ENCODE peak calls at places on chromosome 22, in seven cellular contexts. E, Z, Q, Y, W, O and M are unnamed samples. For H3K4me1 and H3K9me3, the result is how much of the 10 kb centered on the place peaks cover.

GRCh38 chr22:24435861-24436351 is 8.5 kb downstream of the ADORA2A start:
- DNase-seq in E (no peak), Z (peak), Q (no peak), Y (no peak), W (no peak), O (no peak), M (peak)

GRCh38 chr22:43088979-43089717 is at the start of gene TTLL1:
- DNase-seq in E (peak), Z (peak), Q (peak), Y (peak), W (peak), O (peak), M (peak)

GRCh38 chr22:45551310-45552016 is 48.8 kb downstream of the FBLN1 start:
- DNase-seq in E (no peak), Z (no peak), Q (no peak), Y (no peak), W (no peak), O (peak), M (no peak)

GRCh38 chr22:43526117-43526655 is 114.4 kb downstream of the MPPED1 start:
- DNase-seq in E (no peak), Z (no peak), Q (no peak), Y (no peak), W (no peak), O (no peak), M (no peak)

GRCh38 chr22:41831383-41831782 is 1.5 kb upstream of the SREBF2 start:
- DNase-seq in E (no peak), Z (no peak), Q (no peak), Y (no peak), W (no peak), O (no peak), M (no peak)

GRCh38 chr22:25777870-25778269 is 35.9 kb downstream of the MYO18B start:
- DNase-seq in E (no peak), Z (peak), Q (peak), Y (no peak), W (peak), O (no peak), M (peak)

GRCh38 chr22:43203471-43203981 is 16.6 kb upstream of the TTLL12 start:
- DNase-seq in E (no peak), Z (no peak), Q (no peak), Y (no peak), W (no peak), O (peak), M (no peak)

GRCh38 chr22:30043181-30043580 is 37.1 kb upstream of the HORMAD2 start:
- DNase-seq in E (no peak), Z (no peak), Q (no peak), Y (no peak), W (no peak), O (no peak), M (no peak)

GRCh38 chr22:44171486-44172076 is 9.1 kb upstream of the PARVG start:
- DNase-seq in E (no peak), Z (no peak), Q (no peak), Y (no peak), W (no peak), O (no peak), M (no peak)

GRCh38 chr22:34236527-34236926 is 316.3 kb upstream of the LARGE1 start:
- DNase-seq in E (no peak), Z (no peak), Q (no peak), Y (no peak), W (no peak), O (no peak), M (no peak)

GRCh38 chr22:29339381-29340235 is 24.1 kb upstream of the RASL10A start:
- DNase-seq in E (no peak), Z (no peak), Q (no peak), Y (no peak), W (no peak), O (no peak), M (no peak)

GRCh38 chr22:45336971-45337431 is 27.3 kb downstream of the FAM118A start:
- DNase-seq in E (peak), Z (no peak), Q (no peak), Y (peak), W (no peak), O (peak), M (peak)

GRCh38 chr22:43066134-43066533 is 23.1 kb downstream of the TTLL1 start:
- DNase-seq in E (no peak), Z (no peak), Q (no peak), Y (no peak), W (no peak), O (no peak), M (no peak)

GRCh38 chr22:30860176-30861105 is 108.1 kb downstream of the MORC2 start:
- DNase-seq in E (peak), Z (peak), Q (no peak), Y (no peak), W (no peak), O (no peak), M (no peak)

GRCh38 chr22:37763012-37763411 is 44.7 kb upstream of the GCAT start:
- DNase-seq in E (no peak), Z (no peak), Q (no peak), Y (no peak), W (no peak), O (no peak), M (no peak)

GRCh38 chr22:29150701-29151100 is 55.0 kb upstream of the EMID1 start:
- DNase-seq in E (peak), Z (no peak), Q (no peak), Y (no peak), W (no peak), O (no peak), M (no peak)

GRCh38 chr22:26401726-26402125 is 27.3 kb upstream of the ASPHD2 start:
- DNase-seq in E (no peak), Z (no peak), Q (no peak), Y (no peak), W (no peak), O (no peak), M (no peak)

GRCh38 chr22:20811171-20811570 is 37.3 kb downstream of the SERPIND1 start:
- DNase-seq in E (no peak), Z (no peak), Q (no peak), Y (no peak), W (no peak), O (no peak), M (no peak)

GRCh38 chr22:44389926-44390925 is 77.5 kb upstream of the SHISAL1 start:
- DNase-seq in E (no peak), Z (peak), Q (no peak), Y (no peak), W (no peak), O (peak), M (no peak)

GRCh38 chr22:41957941-41958556 is 6.1 kb downstream of the SMIM45 start:
- DNase-seq in E (no peak), Z (no peak), Q (no peak), Y (no peak), W (no peak), O (no peak), M (no peak)

GRCh38 chr22:35065796-35066218 is at the start of gene ISX:
- DNase-seq in E (no peak), Z (no peak), Q (no peak), Y (peak), W (no peak), O (no peak), M (no peak)

GRCh38 chr22:25114369-25115362 is 85.0 kb upstream of the CRYBB3 start:
- DNase-seq in E (no peak), Z (no peak), Q (peak), Y (no peak), W (no peak), O (no peak), M (no peak)

GRCh38 chr22:30408388-30409101 is 11.7 kb downstream of the SEC14L2 start:
- DNase-seq in E (no peak), Z (no peak), Q (no peak), Y (no peak), W (no peak), O (no peak), M (no peak)

GRCh38 chr22:25602924-25603323 is 38.4 kb downstream of the GRK3 start:
- DNase-seq in E (no peak), Z (no peak), Q (no peak), Y (no peak), W (no peak), O (no peak), M (no peak)

GRCh38 chr22:42719656-42720262 is 911 bp downstream of the A4GALT start:
- DNase-seq in E (no peak), Z (no peak), Q (no peak), Y (no peak), W (no peak), O (no peak), M (no peak)

GRCh38 chr22:27270818-27271510 is 530.6 kb downstream of the MN1 start:
- DNase-seq in E (no peak), Z (no peak), Q (no peak), Y (no peak), W (no peak), O (peak), M (no peak)

GRCh38 chr22:41812805-41813545 is 12.5 kb downstream of the CCDC134 start:
- DNase-seq in E (no peak), Z (no peak), Q (no peak), Y (no peak), W (no peak), O (no peak), M (no peak)

GRCh38 chr22:44389181-44389580 is 76.4 kb upstream of the SHISAL1 start:
- DNase-seq in E (no peak), Z (no peak), Q (no peak), Y (no peak), W (no peak), O (peak), M (no peak)

GRCh38 chr22:27629908-27630733 is 171.4 kb downstream of the MN1 start:
- DNase-seq in E (no peak), Z (no peak), Q (no peak), Y (no peak), W (no peak), O (no peak), M (no peak)

GRCh38 chr22:50215297-50216049 is 14.7 kb downstream of the SELENOO start:
- DNase-seq in E (no peak), Z (no peak), Q (no peak), Y (no peak), W (no peak), O (peak), M (no peak)

GRCh38 chr22:36562261-36562835 is 33.4 kb upstream of the EIF3D start:
- DNase-seq in E (peak), Z (no peak), Q (peak), Y (no peak), W (no peak), O (no peak), M (no peak)

GRCh38 chr22:44112191-44112590 is 68.5 kb upstream of the PARVG start:
- DNase-seq in E (no peak), Z (no peak), Q (no peak), Y (no peak), W (no peak), O (no peak), M (no peak)

GRCh38 chr22:37726240-37726887 is 29.5 kb downstream of the TRIOBP start:
- DNase-seq in E (no peak), Z (no peak), Q (no peak), Y (no peak), W (no peak), O (peak), M (no peak)

GRCh38 chr22:29152381-29153138 is 53.1 kb upstream of the EMID1 start:
- DNase-seq in E (peak), Z (no peak), Q (no peak), Y (no peak), W (no peak), O (peak), M (no peak)

DNA sequence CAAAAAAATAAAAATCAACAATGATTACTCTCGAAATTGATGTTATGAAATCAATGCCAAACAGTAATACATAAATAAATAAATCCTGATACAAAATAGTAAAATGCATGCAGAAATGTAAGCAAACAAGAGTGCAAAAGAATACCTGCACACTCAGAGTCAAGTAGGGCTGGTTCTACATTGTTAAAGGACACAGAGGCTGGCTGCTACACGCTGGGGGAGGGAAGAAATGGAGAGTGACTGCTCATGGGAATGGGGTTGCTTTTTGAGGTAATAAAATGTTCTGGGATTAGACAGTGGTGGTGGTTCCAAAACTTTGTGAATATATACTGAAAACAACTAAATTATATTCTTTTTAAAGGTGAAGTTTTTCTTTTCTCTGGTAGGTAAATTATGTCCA is 32.1 kb downstream of the MAPK1 start:
- DNase-seq in E (no peak), Z (no peak), Q (no peak), Y (no peak), W (no peak), O (no peak), M (no peak)
- H3K4me1 ChIP-seq in E (half or more), Z (under half), Q (under half), Y (under half), W (under half), O (under half), M (under half)

DNA sequence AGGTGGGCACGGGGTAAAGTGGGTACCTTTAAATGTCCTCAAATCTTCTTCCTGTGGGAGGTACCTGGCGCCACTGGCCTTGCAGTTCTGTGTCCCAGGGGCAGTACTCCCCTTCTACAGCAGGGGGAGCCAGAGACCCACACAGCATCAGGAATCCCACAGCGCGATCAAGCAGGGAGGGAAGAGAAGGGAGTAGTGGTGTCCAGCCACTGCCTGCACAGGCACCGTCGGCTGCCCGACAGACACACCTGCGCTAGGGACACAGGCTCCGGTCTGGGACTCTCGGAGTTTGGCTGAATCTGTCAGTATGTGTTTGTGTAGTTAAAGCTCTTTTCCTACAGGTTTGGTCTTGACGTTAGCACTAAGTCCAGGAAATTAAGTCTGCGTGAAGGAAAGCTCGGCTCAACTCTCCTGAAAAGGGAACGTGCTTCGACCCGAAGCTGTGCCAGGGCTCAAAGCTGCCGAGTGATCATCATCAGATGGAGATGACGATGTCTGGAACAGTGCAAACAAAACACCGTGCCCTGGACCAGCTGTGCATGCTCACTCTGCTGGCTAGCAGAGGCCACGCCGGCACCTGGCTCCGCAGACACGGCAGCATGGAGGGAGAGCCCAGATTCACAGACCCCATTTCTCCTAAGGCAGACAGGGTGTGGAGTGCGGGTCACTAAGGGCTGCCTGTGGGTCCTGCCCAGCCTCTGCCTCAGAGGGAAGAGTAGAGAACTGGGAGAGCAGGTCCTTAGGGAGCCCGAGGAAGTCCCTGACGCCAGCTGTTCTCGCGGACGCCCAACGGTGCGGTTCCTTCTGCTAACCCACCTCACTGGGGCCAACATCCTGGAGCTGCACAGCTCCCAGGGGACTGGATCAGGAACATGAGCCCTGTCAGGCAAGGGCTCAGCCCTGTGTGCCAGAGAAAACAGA is 56.0 kb upstream of the BID start:
- DNase-seq in E (peak), Z (peak), Q (peak), Y (peak), W (peak), O (peak), M (peak)
- TF ChIP-seq EP300 in E (peak), Z (no peak), Q (no peak), Y (no peak), W (no peak), O (no peak), M (peak)

DNA sequence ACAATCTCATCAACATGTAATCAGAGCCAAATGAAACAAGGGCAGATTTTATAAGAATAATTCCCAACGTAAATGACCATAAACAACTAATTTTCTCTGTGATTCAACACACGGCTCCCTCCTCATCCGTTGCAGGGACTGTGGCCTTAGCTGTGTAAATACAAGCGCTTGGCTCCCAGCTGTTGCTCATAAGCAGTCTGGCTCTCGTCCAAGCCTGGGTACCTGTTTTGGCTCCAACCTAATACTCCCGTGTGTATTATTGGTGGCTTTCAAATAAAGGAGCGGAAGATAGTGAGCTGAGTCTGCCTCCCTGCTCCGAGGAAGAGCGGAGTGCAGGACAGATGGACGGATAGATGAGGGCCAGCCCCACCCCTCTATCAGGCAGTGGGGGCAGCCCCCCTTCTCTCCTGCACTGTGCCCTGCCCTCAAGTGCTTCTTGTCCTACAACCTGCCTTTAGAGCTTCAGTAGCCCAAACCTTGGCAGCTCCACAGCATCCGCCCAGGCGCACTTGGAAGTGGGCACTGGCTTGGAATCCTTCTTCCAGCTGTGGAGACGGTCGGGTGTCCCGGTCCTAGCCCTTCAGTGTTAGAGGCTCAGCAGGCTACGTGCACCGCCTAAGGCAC is 670.9 kb downstream of the BRD1 start:
- DNase-seq in E (peak), Z (peak), Q (no peak), Y (peak), W (no peak), O (no peak), M (no peak)
- H3K9me3 ChIP-seq in E (under half), Z (under half), Q (under half), Y (under half), W (under half), O (under half), M (under half)

GRCh38 chr22:40479887-40480538 is 109.6 kb downstream of the SGSM3 start:
- DNase-seq in E (no peak), Z (no peak), Q (no peak), Y (no peak), W (no peak), O (no peak), M (no peak)

GRCh38 chr22:40482391-40482790 is 112.0 kb downstream of the SGSM3 start:
- DNase-seq in E (no peak), Z (no peak), Q (no peak), Y (no peak), W (no peak), O (no peak), M (no peak)

GRCh38 chr22:40484906-40485660 is 114.7 kb downstream of the SGSM3 start:
- DNase-seq in E (no peak), Z (no peak), Q (no peak), Y (no peak), W (no peak), O (no peak), M (no peak)

GRCh38 chr22:40480996-40481395 is 110.6 kb downstream of the SGSM3 start:
- DNase-seq in E (no peak), Z (no peak), Q (no peak), Y (no peak), W (no peak), O (no peak), M (no peak)

DNA sequence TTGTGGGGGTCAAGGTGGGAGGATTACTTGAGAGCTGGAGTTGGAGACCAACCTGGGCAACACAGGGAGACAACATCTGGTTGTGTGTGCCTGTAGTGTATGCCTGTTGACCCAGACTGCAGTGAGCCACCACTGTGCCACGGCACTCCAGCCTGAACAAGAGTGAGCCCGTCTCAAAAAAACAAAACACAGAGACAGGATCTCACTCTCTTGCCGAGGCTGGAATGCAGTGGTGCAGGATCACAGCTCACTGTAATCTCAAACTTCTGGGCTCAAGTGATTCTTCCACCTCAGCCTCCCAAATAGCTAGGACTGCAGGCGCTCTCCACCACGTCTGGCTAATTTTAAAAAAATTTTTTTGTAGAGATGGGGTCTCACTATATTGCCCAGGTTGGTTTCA is 112.5 kb downstream of the SGSM3 start:
- DNase-seq in E (no peak), Z (no peak), Q (no peak), Y (no peak), W (no peak), O (no peak), M (no peak)
- H3K4me1 ChIP-seq in E (under half), Z (under half), Q (half or more), Y (under half), W (under half), O (under half), M (half or more)

GRCh38 chr22:39965749-39966148 is 5.6 kb downstream of the TMA7B start:
- DNase-seq in E (no peak), Z (no peak), Q (no peak), Y (no peak), W (no peak), O (no peak), M (no peak)

GRCh38 chr22:39966522-39966921 is 6.3 kb downstream of the TMA7B start:
- DNase-seq in E (no peak), Z (no peak), Q (no peak), Y (no peak), W (no peak), O (no peak), M (no peak)

GRCh38 chr22:39967996-39968968 is 8.1 kb downstream of the TMA7B start:
- DNase-seq in E (no peak), Z (peak), Q (no peak), Y (no peak), W (no peak), O (no peak), M (peak)

GRCh38 chr22:39970742-39971141 is 10.5 kb downstream of the TMA7B start:
- DNase-seq in E (no peak), Z (no peak), Q (no peak), Y (no peak), W (no peak), O (no peak), M (no peak)

DNA sequence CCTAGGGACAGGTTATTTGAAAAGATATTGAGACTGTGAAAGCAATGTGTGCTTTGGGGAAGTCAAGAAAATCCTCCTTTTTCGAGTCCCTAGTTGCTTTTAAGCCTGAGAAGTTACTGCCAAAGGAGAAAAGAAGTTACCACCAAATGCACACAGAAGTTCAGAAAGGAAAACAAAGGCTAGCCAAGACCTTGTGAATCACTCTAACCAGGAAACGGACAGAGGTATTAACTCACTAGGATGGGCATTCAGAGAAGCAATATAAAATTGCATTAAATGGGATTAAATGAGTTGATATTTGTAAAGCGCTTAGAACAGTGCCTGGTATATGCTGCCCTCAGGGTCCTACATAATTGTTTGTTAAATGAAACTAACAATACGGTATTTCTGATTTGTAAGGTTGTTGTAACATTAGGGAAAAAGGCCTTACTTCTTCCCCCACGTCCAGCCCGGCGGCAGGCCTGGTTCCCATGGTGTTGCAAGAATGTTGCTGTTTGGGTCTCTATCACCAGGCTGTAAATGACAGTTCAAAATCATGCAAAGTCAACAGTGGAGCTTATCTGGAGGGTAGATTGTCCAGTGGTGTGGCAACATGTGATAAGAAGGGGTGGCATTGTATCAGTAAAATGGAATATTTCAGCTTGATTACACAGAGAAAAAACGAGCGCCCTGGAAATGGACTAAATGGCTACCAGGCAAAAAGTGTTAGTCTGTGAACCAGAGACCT is 7.1 kb downstream of the TMA7B start:
- DNase-seq in E (no peak), Z (peak), Q (peak), Y (peak), W (no peak), O (no peak), M (no peak)
- TF ChIP-seq EP300 in E (no peak), Z (no peak), Q (no peak), Y (peak), W (no peak), O (no peak), M (no peak)